ENCODE peak calls at places on chromosome 10, in eight cellular contexts. M is A549, W is ovary, O is body of pancreas, I is GM12878, X is heart left ventricle, A is adrenal gland, H is Peyer's patch. N is an unnamed sample.

GRCh38 chr10:113555751-113556150 is 2.9 kb downstream of the HABP2 start:
- DNase-seq in M (no peak), W (no peak), O (no peak), I (no peak), X (no peak), A (no peak), H (no peak), N (no peak)

GRCh38 chr10:44395396-44395795 is 10.5 kb upstream of the CXCL12 start:
- DNase-seq in M (no peak), W (no peak), O (no peak), I (no peak), X (no peak), A (no peak), H (no peak), N (no peak)

GRCh38 chr10:1473874-1474273 is 263.5 kb downstream of the ADARB2 start:
- DNase-seq in M (no peak), W (no peak), O (no peak), I (no peak), X (no peak), A (no peak), H (no peak), N (no peak)

GRCh38 chr10:88386878-88387773 is 196.0 kb downstream of the RNLS start:
- DNase-seq in M (peak; percentile 73), W (peak; percentile 16), O (peak; percentile 53), I (peak; percentile 80), X (peak; percentile 24), A (peak; percentile 72), H (no peak), N (peak; percentile 16)

GRCh38 chr10:689433-690226 is at the start of gene DIP2C:
- DNase-seq in M (peak; percentile 62), W (peak; percentile 78), O (peak; percentile 74), I (no peak), X (peak; percentile 81), A (peak; percentile 81), H (no peak), N (peak; percentile 35)

GRCh38 chr10:24414597-24414996 is 205.7 kb downstream of the KIAA1217 start:
- DNase-seq in M (no peak), W (no peak), O (no peak), I (no peak), X (no peak), A (no peak), H (no peak), N (no peak)

GRCh38 chr10:132107211-132107946 is 41.6 kb downstream of the JAKMIP3 start:
- DNase-seq in M (no peak), W (no peak), O (no peak), I (no peak), X (peak; percentile 14), A (peak; percentile 3), H (no peak), N (no peak)

GRCh38 chr10:122245136-122245535 is 26.0 kb upstream of the BTBD16 start:
- DNase-seq in M (no peak), W (no peak), O (no peak), I (no peak), X (no peak), A (no peak), H (no peak), N (no peak)

GRCh38 chr10:111511751-111512150 is 434.9 kb downstream of the ADRA2A start:
- DNase-seq in M (no peak), W (no peak), O (no peak), I (no peak), X (no peak), A (no peak), H (no peak), N (no peak)

GRCh38 chr10:127406018-127406550 is 143.0 kb upstream of the NPS start:
- DNase-seq in M (no peak), W (no peak), O (no peak), I (no peak), X (no peak), A (no peak), H (no peak), N (no peak)

GRCh38 chr10:47045331-47045861 is 134.2 kb downstream of the PTPN20 start:
- DNase-seq in M (no peak), W (no peak), O (peak; percentile 8), I (no peak), X (no peak), A (no peak), H (no peak), N (no peak)

DNA sequence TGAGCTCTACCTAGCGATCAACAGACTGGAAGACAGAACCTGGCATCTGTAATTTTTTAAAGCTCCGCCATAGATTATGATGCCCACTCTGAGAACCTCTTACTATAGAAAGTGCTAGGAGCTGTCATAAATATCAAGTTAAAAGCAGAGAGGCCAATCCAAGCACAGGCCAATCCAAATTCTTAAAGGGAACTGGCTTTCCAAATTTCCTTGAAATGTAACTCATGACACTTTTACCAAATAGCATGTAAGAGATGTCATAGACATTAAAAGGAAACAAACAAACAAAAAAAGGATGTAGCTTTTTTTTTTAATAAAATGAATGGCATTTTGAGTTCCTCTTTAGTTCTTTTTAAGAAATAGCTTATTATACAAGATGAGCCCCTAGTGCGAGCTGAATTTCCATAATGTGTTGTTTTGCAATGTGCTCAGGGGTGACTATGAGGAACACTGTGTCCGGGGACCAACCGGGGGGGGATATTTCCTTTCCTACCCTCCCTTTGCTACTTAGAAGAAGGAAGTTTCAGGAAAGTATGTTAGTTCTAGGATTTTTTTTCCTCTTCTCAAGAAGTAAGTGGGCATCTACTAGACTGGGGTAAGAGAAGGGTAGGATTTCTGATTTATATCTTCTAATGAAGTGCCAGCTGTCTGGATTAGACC is 23.7 kb upstream of the MRC1 start:
- DNase-seq in M (no peak), W (no peak), O (no peak), I (no peak), X (no peak), A (peak; percentile 28), H (no peak), N (no peak)
- H3K27ac ChIP-seq in M (peak overlapping the region; percentile 69), W (no peak overlapping the region), O (peak overlapping the region; percentile 55), I (no peak overlapping the region), X (no peak overlapping the region), A (peak overlapping the region; percentile 78), H (no peak overlapping the region), N (no peak overlapping the region)

GRCh38 chr10:93059975-93060886 is at the start of gene CYP26C1:
- DNase-seq in M (no peak), W (no peak), O (no peak), I (no peak), X (no peak), A (no peak), H (no peak), N (no peak)
- H3K4me3 ChIP-seq in M (no peak within 1 kb of the TSS), W (no peak within 1 kb of the TSS), O (no peak within 1 kb of the TSS), I (no peak within 1 kb of the TSS), X (no peak within 1 kb of the TSS), A (no peak within 1 kb of the TSS), H (no peak within 1 kb of the TSS), N (no peak within 1 kb of the TSS)

DNA sequence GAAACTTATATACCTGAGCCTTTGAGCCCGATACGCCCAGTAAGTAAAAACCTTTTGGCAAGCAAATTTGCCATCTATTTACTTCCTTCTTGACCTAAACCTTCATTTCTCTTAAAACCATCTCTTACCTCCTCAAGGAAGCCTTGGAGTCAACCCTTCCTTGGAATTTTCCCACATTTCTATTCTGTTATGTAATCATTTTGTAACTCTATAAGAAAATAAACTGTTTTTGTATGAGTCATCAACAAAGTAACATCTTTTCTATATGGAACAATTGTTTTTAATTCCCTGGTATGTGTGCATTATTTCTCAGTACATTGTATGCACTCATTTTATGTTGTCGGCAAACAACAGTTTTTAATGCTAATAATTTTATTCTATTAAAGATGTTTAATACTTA is 162.0 kb downstream of the TEX36 start:
- DNase-seq in M (no peak), W (no peak), O (no peak), I (no peak), X (no peak), A (no peak), H (no peak), N (no peak)
- TF ChIP-seq POLR2A in M (no peak), W (no peak), O (no peak), I (no peak), X (no peak), A (no peak), H (no peak), N (no peak)

GRCh38 chr10:70660722-70661121 is 11.6 kb upstream of the ADAMTS14 start:
- DNase-seq in M (no peak), W (no peak), O (no peak), I (no peak), X (no peak), A (no peak), H (no peak), N (no peak)

GRCh38 chr10:70661623-70662361 is 10.5 kb upstream of the ADAMTS14 start:
- DNase-seq in M (no peak), W (no peak), O (no peak), I (no peak), X (no peak), A (no peak), H (no peak), N (no peak)

GRCh38 chr10:70664702-70665195 is 7.6 kb upstream of the ADAMTS14 start:
- DNase-seq in M (no peak), W (no peak), O (no peak), I (no peak), X (no peak), A (no peak), H (no peak), N (no peak)

GRCh38 chr10:70658582-70659136 is 13.6 kb upstream of the ADAMTS14 start:
- DNase-seq in M (no peak), W (no peak), O (no peak), I (no peak), X (no peak), A (no peak), H (no peak), N (no peak)

GRCh38 chr10:70662362-70663220 is 9.7 kb upstream of the ADAMTS14 start:
- DNase-seq in M (no peak), W (no peak), O (no peak), I (no peak), X (no peak), A (no peak), H (no peak), N (no peak)
- H3K27ac ChIP-seq in M (no peak overlapping the region), W (no peak overlapping the region), O (no peak overlapping the region), I (no peak overlapping the region), X (no peak overlapping the region), A (no peak overlapping the region), H (peak overlapping the region; percentile 75), N (no peak overlapping the region)

GRCh38 chr10:71963756-71964668 is at the start of gene CHST3:
- DNase-seq in M (peak; percentile 32), W (peak; percentile 86), O (peak; percentile 58), I (no peak), X (peak; percentile 89), A (peak; percentile 81), H (no peak), N (peak; percentile 62)
- H3K4me3 ChIP-seq in M (peak within 1 kb of the TSS; percentile 77), W (peak within 1 kb of the TSS; percentile 84), O (no peak within 1 kb of the TSS), I (peak within 1 kb of the TSS; percentile 16), X (peak within 1 kb of the TSS; percentile 70), A (peak within 1 kb of the TSS; percentile 24), H (peak within 1 kb of the TSS; percentile 65), N (peak within 1 kb of the TSS; percentile 82)

N was measured in gastrocnemius medialis.